ENCODE peak calls at places on chromosomes 5 and 9, in nine cellular contexts. O is GM13977, V is thoracic aorta, R is glutamatergic neuron, T is prostate gland, K is nephron progenitor cell, S is fibroblast of mammary gland, Y is B cell, P is left ventricle myocardium inferior. J is an unnamed sample.

GRCh38 chr5:170636836-170637477 is 133.1 kb downstream of the KCNIP1 start:
- DNase-seq in O (no peak), V (no peak), R (no peak), T (no peak), K (no peak), S (no peak), Y (no peak), P (no peak), J (no peak)

GRCh38 chr9:33109850-33110595 is 33.5 kb upstream of the SMU1 start:
- DNase-seq in O (no peak), V (no peak), R (no peak), T (no peak), K (no peak), S (no peak), Y (no peak), P (no peak), J (no peak)

GRCh38 chr9:112012026-112012902 is 115.7 kb downstream of the UGCG start:
- DNase-seq in O (peak), V (peak), R (no peak), T (peak), K (no peak), S (peak), Y (peak), P (peak), J (peak)

GRCh38 chr9:135152608-135153337 is 65.3 kb downstream of the OLFM1 start:
- DNase-seq in O (no peak), V (no peak), R (peak), T (no peak), K (no peak), S (no peak), Y (no peak), P (no peak), J (no peak)

GRCh38 chr5:169826618-169827017 is 153.7 kb downstream of the INSYN2B start:
- DNase-seq in O (no peak), V (no peak), R (no peak), T (no peak), K (no peak), S (no peak), Y (no peak), P (no peak), J (no peak)

GRCh38 chr5:112917453-112918005 is 4.5 kb downstream of the REEP5 start:
- DNase-seq in O (no peak), V (no peak), R (peak), T (no peak), K (no peak), S (peak), Y (no peak), P (no peak), J (no peak)

GRCh38 chr5:78816143-78816765 is 167.7 kb upstream of the LHFPL2 start:
- DNase-seq in O (no peak), V (no peak), R (no peak), T (no peak), K (no peak), S (no peak), Y (no peak), P (no peak), J (no peak)

GRCh38 chr5:157326440-157327023 is 60.6 kb downstream of the CYFIP2 start:
- DNase-seq in O (no peak), V (no peak), R (no peak), T (no peak), K (no peak), S (no peak), Y (no peak), P (no peak), J (no peak)

GRCh38 chr5:120678279-120678678 is 214.2 kb downstream of the PRR16 start:
- DNase-seq in O (no peak), V (no peak), R (no peak), T (no peak), K (no peak), S (peak), Y (no peak), P (no peak), J (no peak)

GRCh38 chr5:61327761-61328753 is 4.0 kb upstream of the ZSWIM6 start:
- DNase-seq in O (peak), V (no peak), R (no peak), T (no peak), K (no peak), S (peak), Y (no peak), P (no peak), J (peak)

GRCh38 chr5:40446910-40447309 is 232.8 kb upstream of the PTGER4 start:
- DNase-seq in O (no peak), V (no peak), R (no peak), T (peak), K (no peak), S (peak), Y (no peak), P (no peak), J (no peak)

GRCh38 chr5:35771321-35771720 is 85.4 kb upstream of the IL7R start:
- DNase-seq in O (no peak), V (no peak), R (no peak), T (no peak), K (no peak), S (peak), Y (no peak), P (no peak), J (no peak)

GRCh38 chr5:61679562-61679961 is 347.5 kb downstream of the ZSWIM6 start:
- DNase-seq in O (no peak), V (no peak), R (no peak), T (no peak), K (no peak), S (no peak), Y (no peak), P (no peak), J (no peak)

GRCh38 chr9:72601595-72601994 is 80.2 kb downstream of the TMC1 start:
- DNase-seq in O (no peak), V (no peak), R (no peak), T (no peak), K (no peak), S (no peak), Y (no peak), P (no peak), J (no peak)

GRCh38 chr9:136978073-136978864 is 965 bp downstream of the PTGDS start:
- DNase-seq in O (peak), V (no peak), R (peak), T (peak), K (peak), S (peak), Y (peak), P (peak), J (peak)

GRCh38 chr9:132015866-132016265 is 63.8 kb downstream of the MED27 start:
- DNase-seq in O (no peak), V (no peak), R (no peak), T (no peak), K (no peak), S (no peak), Y (no peak), P (no peak), J (no peak)

GRCh38 chr9:9729082-9729481 is 883.7 kb downstream of the PTPRD start:
- DNase-seq in O (no peak), V (no peak), R (no peak), T (no peak), K (no peak), S (no peak), Y (no peak), P (no peak), J (no peak)

GRCh38 chr5:54229041-54229780 is 81.2 kb downstream of the ARL15 start:
- DNase-seq in O (peak), V (no peak), R (peak), T (peak), K (peak), S (peak), Y (peak), P (peak), J (peak)

GRCh38 chr5:59079622-59080620 is 497.0 kb downstream of the RAB3C start:
- DNase-seq in O (no peak), V (no peak), R (no peak), T (no peak), K (no peak), S (peak), Y (no peak), P (no peak), J (no peak)

GRCh38 chr5:172731286-172732073 is 39.5 kb downstream of the DUSP1 start:
- DNase-seq in O (no peak), V (no peak), R (no peak), T (peak), K (no peak), S (peak), Y (no peak), P (no peak), J (no peak)

GRCh38 chr5:80346055-80346454 is 26.3 kb downstream of the SPZ1 start:
- DNase-seq in O (peak), V (no peak), R (no peak), T (no peak), K (peak), S (peak), Y (no peak), P (no peak), J (peak)

GRCh38 chr5:68443091-68443490 is 227.5 kb downstream of the PIK3R1 start:
- DNase-seq in O (no peak), V (no peak), R (no peak), T (no peak), K (no peak), S (no peak), Y (peak), P (no peak), J (no peak)

GRCh38 chr5:71836084-71836483 is 117.0 kb downstream of the CARTPT start:
- DNase-seq in O (no peak), V (no peak), R (no peak), T (no peak), K (no peak), S (peak), Y (no peak), P (no peak), J (no peak)
- TF ChIP-seq CTCF in O (no peak), V (no peak), R (peak), T (no peak), K (no peak), S (peak), Y (no peak), P (no peak), J (no peak)

DNA sequence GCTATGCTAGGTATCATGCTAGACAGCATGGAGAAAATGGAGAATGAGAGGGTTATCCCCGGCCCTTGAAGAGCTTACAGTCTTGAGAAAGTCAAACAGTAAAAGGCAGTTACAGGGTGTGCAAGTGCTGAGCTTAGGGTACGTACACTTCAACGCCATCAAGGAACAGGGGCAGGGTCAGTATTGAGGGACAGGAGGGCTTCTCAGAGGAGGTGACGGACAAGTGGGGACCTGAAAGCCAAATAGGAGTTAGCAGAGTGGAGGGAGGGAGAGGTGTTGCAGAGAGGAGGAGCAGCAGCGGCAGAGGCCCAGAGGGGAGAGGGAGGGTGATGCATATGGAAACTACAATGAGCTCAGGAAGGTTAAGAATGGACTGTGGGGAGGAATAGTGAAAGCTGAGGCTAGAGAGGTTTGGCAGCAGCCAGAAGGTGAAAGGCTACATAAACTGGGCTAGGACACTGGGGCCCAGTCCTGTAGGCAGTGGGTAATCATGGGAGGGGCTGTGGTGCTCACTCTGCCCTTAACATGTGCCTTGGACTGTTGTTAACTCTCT is 88.0 kb downstream of the NRG2 start:
- DNase-seq in O (peak), V (no peak), R (no peak), T (no peak), K (no peak), S (no peak), Y (no peak), P (no peak), J (peak)
- TF ChIP-seq CTCF in O (no peak), V (no peak), R (no peak), T (no peak), K (no peak), S (no peak), Y (no peak), P (no peak), J (no peak)

GRCh38 chr5:159032656-159033350 is 66.9 kb downstream of the EBF1 start:
- DNase-seq in O (no peak), V (no peak), R (no peak), T (no peak), K (no peak), S (no peak), Y (no peak), P (no peak), J (no peak)
- TF ChIP-seq CTCF in O (no peak), V (no peak), R (no peak), T (no peak), K (no peak), S (no peak), Y (no peak), P (no peak), J (no peak)

DNA sequence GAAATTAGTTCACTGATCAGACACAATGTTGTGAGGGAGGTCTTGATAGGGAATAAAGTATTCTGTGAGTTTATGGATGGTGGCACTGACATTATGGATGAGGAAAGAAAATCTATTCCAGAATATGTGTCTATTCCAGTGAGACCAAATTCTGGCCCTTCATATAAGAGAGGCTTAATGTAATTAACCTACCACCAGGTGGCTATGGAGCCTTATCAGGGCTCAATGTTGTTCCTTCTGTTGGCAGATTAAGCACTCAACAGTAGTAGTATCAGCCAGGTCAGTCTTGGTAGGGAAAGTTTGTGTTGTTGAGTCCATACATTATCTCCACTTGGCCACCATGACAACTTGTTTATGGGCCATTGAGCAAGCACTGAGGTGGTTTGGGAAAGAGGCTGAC is 41.7 kb upstream of the BARX1 start:
- DNase-seq in O (no peak), V (no peak), R (no peak), T (no peak), K (no peak), S (no peak), Y (no peak), P (no peak), J (no peak)
- TF ChIP-seq CTCF in O (no peak), V (no peak), R (no peak), T (no peak), K (no peak), S (peak), Y (no peak), P (no peak), J (no peak)

GRCh38 chr9:36798350-36799065 is 225.8 kb downstream of the MELK start:
- DNase-seq in O (no peak), V (no peak), R (no peak), T (no peak), K (peak), S (no peak), Y (peak), P (no peak), J (no peak)
- TF ChIP-seq CTCF in O (peak), V (no peak), R (no peak), T (no peak), K (peak), S (no peak), Y (no peak), P (no peak), J (no peak)

GRCh38 chr5:167889276-167889675 is 402.2 kb upstream of the WWC1 start:
- DNase-seq in O (no peak), V (no peak), R (no peak), T (no peak), K (no peak), S (no peak), Y (no peak), P (no peak), J (no peak)

GRCh38 chr5:167893271-167893670 is 398.2 kb upstream of the WWC1 start:
- DNase-seq in O (no peak), V (no peak), R (no peak), T (no peak), K (no peak), S (no peak), Y (no peak), P (no peak), J (no peak)

GRCh38 chr5:167892352-167893115 is 398.9 kb upstream of the WWC1 start:
- DNase-seq in O (no peak), V (no peak), R (no peak), T (no peak), K (no peak), S (no peak), Y (no peak), P (no peak), J (no peak)

GRCh38 chr5:167888395-167888794 is 403.1 kb upstream of the WWC1 start:
- DNase-seq in O (no peak), V (no peak), R (no peak), T (no peak), K (no peak), S (no peak), Y (no peak), P (no peak), J (no peak)
- TF ChIP-seq CTCF in O (no peak), V (no peak), R (no peak), T (no peak), K (no peak), S (no peak), Y (no peak), P (no peak), J (no peak)

DNA sequence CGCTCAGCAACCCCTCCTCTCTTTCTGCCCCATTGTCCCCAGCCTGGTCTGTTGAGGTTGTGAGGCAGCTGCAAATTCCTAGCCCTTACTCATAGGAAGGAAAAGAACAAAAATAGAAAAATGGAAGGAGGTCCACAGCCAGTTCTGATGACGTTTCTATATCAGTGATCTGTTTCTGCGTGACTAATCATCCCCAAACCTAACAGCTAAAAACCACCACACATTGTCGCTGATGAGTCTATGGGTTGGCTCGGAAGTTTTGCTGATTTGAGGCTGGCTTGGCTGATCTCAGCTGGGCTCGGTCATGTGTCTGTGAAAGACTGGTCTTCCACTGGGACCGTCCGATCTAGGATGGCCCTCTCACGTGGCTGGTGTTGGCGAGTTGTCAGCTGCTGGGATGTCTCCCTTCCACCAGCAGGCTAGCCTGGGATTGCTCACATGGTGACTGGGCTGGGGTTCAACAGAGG is 200.6 kb upstream of the ZNF618 start:
- DNase-seq in O (no peak), V (peak), R (no peak), T (no peak), K (no peak), S (peak), Y (no peak), P (peak), J (no peak)
- TF ChIP-seq CTCF in O (no peak), V (no peak), R (no peak), T (no peak), K (no peak), S (no peak), Y (no peak), P (no peak), J (no peak)

DNA sequence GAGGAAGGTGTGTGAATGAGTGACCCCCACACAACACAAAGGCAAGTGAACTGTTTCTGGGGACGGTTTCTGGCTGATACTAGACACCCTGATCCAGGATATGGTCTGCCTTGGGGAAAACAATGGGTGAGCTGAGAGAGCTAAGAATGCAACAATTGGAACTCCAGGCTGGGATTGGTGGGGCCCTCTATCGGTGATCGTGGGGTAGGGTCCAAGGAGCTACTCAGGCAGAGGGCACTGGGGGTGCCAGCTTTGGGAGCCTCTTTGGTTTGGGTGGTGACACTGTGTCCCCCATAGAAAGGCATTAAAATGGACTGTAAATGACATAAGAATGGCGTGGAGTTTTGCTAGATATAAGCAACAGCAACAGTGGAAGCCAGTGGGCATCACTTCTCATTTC is 439.1 kb downstream of the DMAC1 start:
- DNase-seq in O (no peak), V (no peak), R (no peak), T (no peak), K (no peak), S (no peak), Y (no peak), P (no peak), J (no peak)
- TF ChIP-seq CTCF in O (no peak), V (no peak), R (no peak), T (no peak), K (no peak), S (no peak), Y (no peak), P (no peak), J (no peak)